ENCODE peak calls at places on chromosomes 16 and 17, in nine cellular contexts. U is transverse colon, Z is SK-N-SH, T is A549, P is ovary, J is GM12878, O is sigmoid colon, G is stomach, R is tibial nerve. X is an unnamed sample.

GRCh38 chr16:80803341-80804060 is 897 bp downstream of the CDYL2 start:
- DNase-seq in J (no peak), R (no peak), G (peak), P (no peak), Z (peak), T (no peak), U (peak), O (no peak), X (peak)

GRCh38 chr16:89256651-89257254 is 39.2 kb downstream of the ZNF778 start:
- DNase-seq in U (peak), Z (peak), G (peak), T (no peak), J (no peak), O (peak), R (no peak), P (no peak), X (peak)

GRCh38 chr17:8176197-8176940 is at the start of gene TMEM107:
- DNase-seq in P (peak), U (peak), J (peak), Z (peak), O (peak), R (peak), G (peak), T (peak), X (peak)

GRCh38 chr17:69327060-69327831 is at the start of gene ABCA5:
- DNase-seq in T (peak), J (peak), G (peak), O (peak), U (peak), Z (peak), P (peak), R (peak), X (peak)

GRCh38 chr17:39950871-39951348 is 11.9 kb upstream of the GSDMA start:
- DNase-seq in P (peak), J (no peak), Z (no peak), O (no peak), U (no peak), T (no peak), R (no peak), G (no peak), X (no peak)

GRCh38 chr17:47414612-47415011 is 90.9 kb downstream of the EFCAB13 start:
- DNase-seq in G (no peak), T (no peak), P (no peak), R (no peak), O (no peak), U (no peak), J (no peak), Z (no peak), X (no peak)

GRCh38 chr16:55249361-55249760 is 74.6 kb upstream of the IRX6 start:
- DNase-seq in P (no peak), Z (no peak), R (no peak), T (no peak), G (no peak), J (no peak), U (no peak), O (no peak), X (no peak)

GRCh38 chr16:70713342-70713741 is 27.5 kb upstream of the MTSS2 start:
- DNase-seq in T (no peak), P (no peak), G (no peak), R (no peak), U (no peak), Z (no peak), O (no peak), J (no peak), X (no peak)

GRCh38 chr16:61900482-61900881 is 135.8 kb downstream of the CDH8 start:
- DNase-seq in G (no peak), J (no peak), U (no peak), T (peak), P (no peak), Z (no peak), O (no peak), R (no peak), X (no peak)

GRCh38 chr16:1472974-1473373 is 1.9 kb downstream of the CLCN7 start:
- DNase-seq in T (no peak), U (no peak), J (no peak), O (no peak), R (no peak), Z (no peak), G (no peak), P (no peak), X (no peak)

GRCh38 chr17:73492125-73492801 is 152.0 kb downstream of the SDK2 start:
- DNase-seq in P (no peak), J (no peak), U (no peak), G (no peak), O (no peak), T (no peak), R (no peak), Z (no peak), X (no peak)

GRCh38 chr17:80264048-80264792 is 3.6 kb downstream of the RNF213 start:
- DNase-seq in O (no peak), R (no peak), G (peak), U (peak), P (no peak), J (no peak), T (no peak), Z (no peak), X (no peak)

GRCh38 chr17:72025113-72025512 is 95.7 kb upstream of the SOX9 start:
- DNase-seq in R (no peak), O (no peak), P (no peak), T (no peak), U (no peak), G (no peak), Z (no peak), J (no peak), X (no peak)

GRCh38 chr17:49777577-49777976 is 10.9 kb upstream of the KAT7 start:
- DNase-seq in G (no peak), R (no peak), T (no peak), P (no peak), O (no peak), Z (no peak), J (no peak), U (no peak), X (no peak)

GRCh38 chr17:81440511-81441244 is 45.4 kb downstream of the BAHCC1 start:
- DNase-seq in G (no peak), J (no peak), T (peak), Z (peak), P (no peak), R (no peak), O (no peak), U (no peak), X (no peak)

GRCh38 chr16:57132470-57132869 is 40.1 kb downstream of the CPNE2 start:
- DNase-seq in P (no peak), T (no peak), U (peak), R (no peak), J (no peak), G (no peak), O (no peak), Z (no peak), X (peak)

GRCh38 chr17:60165976-60166375 is 16.2 kb downstream of the CA4 start:
- DNase-seq in U (peak), Z (no peak), R (no peak), T (no peak), P (no peak), J (no peak), O (no peak), G (peak), X (no peak)

GRCh38 chr17:71902931-71903506 is 217.8 kb upstream of the SOX9 start:
- DNase-seq in P (no peak), R (no peak), J (no peak), U (no peak), G (no peak), T (no peak), O (no peak), Z (no peak), X (no peak)

GRCh38 chr16:56747486-56748045 is 17.6 kb downstream of the NUP93 start:
- DNase-seq in Z (no peak), P (no peak), U (no peak), O (no peak), R (no peak), G (no peak), J (no peak), T (no peak), X (no peak)

GRCh38 chr17:43338886-43339516 is 59.8 kb upstream of the ARL4D start:
- DNase-seq in R (peak), O (peak), P (peak), J (no peak), U (peak), Z (no peak), T (peak), G (peak), X (peak)

GRCh38 chr16:12763517-12763916 is 40.2 kb downstream of the CPPED1 start:
- DNase-seq in P (no peak), G (peak), O (no peak), U (no peak), J (no peak), T (no peak), Z (peak), R (no peak), X (no peak)
- TF ChIP-seq EP300 in P (no peak), G (no peak), O (no peak), U (no peak), J (no peak), T (no peak), Z (peak), R (no peak), X (no peak)

DNA sequence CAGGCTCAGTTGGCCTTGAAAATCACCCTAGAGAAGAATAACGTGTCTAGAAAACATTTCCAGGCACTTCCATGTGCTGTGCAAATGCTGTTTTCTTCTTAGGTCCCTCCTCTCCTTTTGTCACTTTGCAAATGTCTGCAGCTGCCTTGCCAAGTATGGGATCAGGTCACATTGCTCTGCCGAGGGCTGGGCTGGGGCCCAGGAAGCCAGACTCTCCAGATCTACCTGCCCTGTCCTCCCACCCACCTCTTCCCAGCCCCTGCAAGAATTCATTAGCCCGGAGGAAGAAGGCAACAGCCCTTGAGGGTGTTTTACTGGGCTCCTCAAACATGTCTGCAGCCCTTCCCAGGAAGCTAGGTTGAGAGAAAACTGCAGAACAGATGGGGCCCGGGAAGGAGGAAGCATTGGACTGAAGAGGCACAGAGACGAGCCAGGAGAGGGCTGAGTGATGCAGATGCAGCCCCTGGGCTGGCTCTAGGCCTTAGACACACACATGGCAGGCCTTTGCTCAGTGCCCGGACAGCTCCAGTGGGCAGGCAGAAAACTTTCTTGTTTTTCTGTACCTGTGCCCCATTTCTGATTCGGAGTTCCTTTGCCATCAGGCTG is 47.2 kb downstream of the WSB1 start:
- DNase-seq in U (no peak), R (no peak), G (no peak), O (no peak), T (no peak), P (no peak), Z (no peak), J (no peak), X (no peak)
- TF ChIP-seq EP300 in U (no peak), R (no peak), G (no peak), O (no peak), T (no peak), P (no peak), Z (no peak), J (no peak), X (no peak)

DNA sequence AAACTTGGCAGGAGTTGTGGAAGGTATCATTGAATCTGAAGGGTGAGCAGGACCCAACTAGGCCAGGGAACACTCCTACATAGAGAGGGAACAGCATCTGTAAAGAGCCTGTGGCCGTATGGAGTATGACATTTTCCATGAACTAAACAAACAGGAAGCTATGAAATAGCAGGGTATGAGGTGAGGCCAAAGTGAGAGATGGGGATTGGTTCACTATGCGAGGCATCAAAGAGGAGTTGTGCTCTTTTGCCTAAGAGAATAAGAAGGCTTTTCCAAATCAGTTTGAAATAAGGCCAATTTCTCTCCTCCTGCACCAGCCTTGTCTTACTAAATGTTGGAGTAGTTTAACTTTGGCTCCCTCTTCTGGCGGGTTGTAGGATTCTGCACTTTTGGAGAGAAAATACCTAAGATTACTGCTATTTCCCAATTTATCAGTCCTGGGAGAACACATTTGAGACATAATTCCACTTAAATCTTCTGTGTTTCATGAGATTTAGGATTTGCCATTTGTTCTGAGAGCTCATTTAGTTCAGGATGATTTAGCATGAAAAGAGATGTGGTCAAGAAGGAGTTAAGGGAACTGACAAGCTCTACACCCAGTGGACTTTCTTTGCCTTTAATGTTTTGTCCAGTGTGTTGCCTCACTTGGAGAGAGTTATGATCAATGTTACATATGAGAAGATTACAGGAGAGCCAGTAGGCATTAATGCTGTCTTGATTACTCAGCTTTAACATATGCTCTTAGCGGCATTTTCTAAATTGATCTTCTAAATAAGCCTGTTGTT is 55.4 kb downstream of the TNRC6C start:
- DNase-seq in O (peak), G (peak), T (peak), U (peak), Z (peak), R (peak), J (peak), P (peak), X (peak)
- TF ChIP-seq EP300 in O (no peak), G (no peak), T (no peak), U (no peak), Z (no peak), R (peak), J (no peak), P (no peak), X (no peak)

DNA sequence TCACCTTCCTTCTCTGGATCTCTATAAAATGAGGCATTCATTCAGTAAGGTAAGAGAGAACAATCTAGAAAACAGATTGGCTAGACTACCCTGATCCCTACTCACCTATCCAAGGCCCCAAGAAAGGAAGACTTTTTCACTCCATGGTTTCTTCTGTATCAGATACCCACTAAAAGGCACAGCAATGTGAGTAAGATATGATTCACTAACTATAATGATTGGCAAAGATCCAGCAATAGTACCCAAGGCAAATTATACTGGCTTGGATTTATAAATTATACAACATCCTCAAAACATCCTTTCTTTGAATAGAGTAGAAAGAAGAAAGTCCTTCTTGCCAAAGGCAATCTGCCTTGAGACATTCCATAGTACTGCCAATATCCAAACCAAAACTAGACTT is 1432.0 kb upstream of the GOT2 start:
- DNase-seq in R (no peak), J (no peak), Z (no peak), G (no peak), O (no peak), U (no peak), P (no peak), T (no peak), X (no peak)
- TF ChIP-seq EP300 in R (no peak), J (no peak), Z (no peak), G (no peak), O (no peak), U (no peak), P (no peak), T (no peak), X (no peak)

GRCh38 chr17:6666077-6666521 is 14.5 kb downstream of the C17orf100 start:
- DNase-seq in G (peak), J (no peak), T (peak), Z (peak), R (peak), O (peak), U (peak), P (peak), X (peak)
- TF ChIP-seq EP300 in G (no peak), J (no peak), T (no peak), Z (no peak), R (no peak), O (no peak), U (no peak), P (no peak), X (no peak)